ENCODE peak calls at places on chromosomes 6 and 20, in eight cellular contexts. One of them, this sample, is unnamed.

GRCh38 chr6:63740709-63741108 is 105.1 kb downstream of the PHF3 start:
- DNase-seq in nephron progenitor cell: no peak
- DNase-seq in Calu3: peak; percentile 10
- DNase-seq in fibroblast of the aortic adventitia: peak; percentile 83
- DNase-seq in endothelial cell: no peak
- DNase-seq in spleen: no peak
- DNase-seq in B cell: no peak
- DNase-seq in PC-3: peak; percentile 85
- DNase-seq in this sample: no peak

GRCh38 chr6:21141616-21142303 is 451.8 kb upstream of the SOX4 start:
- DNase-seq in fibroblast of the aortic adventitia: no peak
- DNase-seq in B cell: no peak
- DNase-seq in PC-3: no peak
- DNase-seq in endothelial cell: no peak
- DNase-seq in spleen: no peak
- DNase-seq in nephron progenitor cell: no peak
- DNase-seq in Calu3: no peak
- DNase-seq in this sample: no peak

GRCh38 chr20:32232487-32232886 is 24.8 kb downstream of the POFUT1 start:
- DNase-seq in endothelial cell: no peak
- DNase-seq in nephron progenitor cell: no peak
- DNase-seq in PC-3: no peak
- DNase-seq in B cell: no peak
- DNase-seq in spleen: no peak
- DNase-seq in Calu3: no peak
- DNase-seq in fibroblast of the aortic adventitia: no peak
- DNase-seq in this sample: no peak

GRCh38 chr6:73203098-73203497 is 22.2 kb downstream of the KHDC1L start:
- DNase-seq in endothelial cell: no peak
- DNase-seq in Calu3: no peak
- DNase-seq in nephron progenitor cell: no peak
- DNase-seq in fibroblast of the aortic adventitia: no peak
- DNase-seq in B cell: no peak
- DNase-seq in PC-3: peak; percentile 3
- DNase-seq in spleen: no peak
- DNase-seq in this sample: no peak

GRCh38 chr6:157994126-157994795 is 12.6 kb downstream of the SYNJ2 start:
- DNase-seq in nephron progenitor cell: no peak
- DNase-seq in Calu3: no peak
- DNase-seq in endothelial cell: no peak
- DNase-seq in spleen: peak; percentile 25
- DNase-seq in fibroblast of the aortic adventitia: no peak
- DNase-seq in B cell: no peak
- DNase-seq in PC-3: no peak
- DNase-seq in this sample: no peak

GRCh38 chr20:63081351-63081750 is 74.6 kb upstream of the BHLHE23 start:
- DNase-seq in endothelial cell: no peak
- DNase-seq in fibroblast of the aortic adventitia: no peak
- DNase-seq in PC-3: no peak
- DNase-seq in Calu3: no peak
- DNase-seq in nephron progenitor cell: no peak
- DNase-seq in spleen: peak; percentile 40
- DNase-seq in B cell: peak; percentile 28
- DNase-seq in this sample: no peak

GRCh38 chr6:44100088-44100550 is 27.1 kb downstream of the MRPL14 start:
- DNase-seq in spleen: no peak
- DNase-seq in nephron progenitor cell: no peak
- DNase-seq in Calu3: peak; percentile 61
- DNase-seq in B cell: no peak
- DNase-seq in endothelial cell: peak; percentile 58
- DNase-seq in fibroblast of the aortic adventitia: no peak
- DNase-seq in PC-3: peak; percentile 67
- DNase-seq in this sample: no peak

GRCh38 chr6:12602342-12602741 is 114.2 kb upstream of the PHACTR1 start:
- DNase-seq in PC-3: peak; percentile 17
- DNase-seq in nephron progenitor cell: no peak
- DNase-seq in Calu3: no peak
- DNase-seq in B cell: no peak
- DNase-seq in endothelial cell: no peak
- DNase-seq in fibroblast of the aortic adventitia: peak; percentile 65
- DNase-seq in spleen: no peak
- DNase-seq in this sample: no peak

GRCh38 chr6:158437571-158437970 is 122.3 kb upstream of the TMEM181 start:
- DNase-seq in PC-3: no peak
- DNase-seq in spleen: no peak
- DNase-seq in endothelial cell: no peak
- DNase-seq in nephron progenitor cell: no peak
- DNase-seq in Calu3: no peak
- DNase-seq in B cell: no peak
- DNase-seq in fibroblast of the aortic adventitia: peak; percentile 22
- DNase-seq in this sample: no peak

GRCh38 chr6:108361312-108361932 is 66.6 kb downstream of the AFG1L start:
- DNase-seq in fibroblast of the aortic adventitia: no peak
- DNase-seq in endothelial cell: no peak
- DNase-seq in B cell: no peak
- DNase-seq in PC-3: no peak
- DNase-seq in spleen: no peak
- DNase-seq in nephron progenitor cell: no peak
- DNase-seq in Calu3: no peak
- DNase-seq in this sample: no peak

GRCh38 chr6:35148167-35148741 is 7.1 kb upstream of the TCP11 start:
- DNase-seq in fibroblast of the aortic adventitia: peak; percentile 57
- DNase-seq in spleen: no peak
- DNase-seq in B cell: no peak
- DNase-seq in endothelial cell: peak; percentile 16
- DNase-seq in Calu3: no peak
- DNase-seq in PC-3: peak; percentile 84
- DNase-seq in nephron progenitor cell: peak; percentile 34
- DNase-seq in this sample: peak; percentile 16

GRCh38 chr6:116113386-116113785 is 12.5 kb downstream of the COL10A1 start:
- DNase-seq in PC-3: no peak
- DNase-seq in fibroblast of the aortic adventitia: no peak
- DNase-seq in Calu3: no peak
- DNase-seq in spleen: no peak
- DNase-seq in endothelial cell: no peak
- DNase-seq in nephron progenitor cell: no peak
- DNase-seq in B cell: no peak
- DNase-seq in this sample: no peak

GRCh38 chr6:116108836-116109235 is 8.2 kb downstream of the NT5DC1 start:
- DNase-seq in fibroblast of the aortic adventitia: no peak
- DNase-seq in endothelial cell: no peak
- DNase-seq in PC-3: no peak
- DNase-seq in Calu3: no peak
- DNase-seq in B cell: no peak
- DNase-seq in spleen: no peak
- DNase-seq in nephron progenitor cell: no peak
- DNase-seq in this sample: no peak

GRCh38 chr6:116106146-116106545 is 5.5 kb downstream of the NT5DC1 start:
- DNase-seq in B cell: no peak
- DNase-seq in spleen: no peak
- DNase-seq in Calu3: no peak
- DNase-seq in endothelial cell: no peak
- DNase-seq in nephron progenitor cell: no peak
- DNase-seq in PC-3: no peak
- DNase-seq in fibroblast of the aortic adventitia: peak; percentile 86
- DNase-seq in this sample: no peak

GRCh38 chr6:116115781-116116180 is 10.2 kb downstream of the COL10A1 start:
- DNase-seq in PC-3: peak; percentile 6
- DNase-seq in spleen: no peak
- DNase-seq in nephron progenitor cell: no peak
- DNase-seq in Calu3: no peak
- DNase-seq in B cell: no peak
- DNase-seq in fibroblast of the aortic adventitia: peak; percentile 31
- DNase-seq in endothelial cell: no peak
- DNase-seq in this sample: no peak

DNA sequence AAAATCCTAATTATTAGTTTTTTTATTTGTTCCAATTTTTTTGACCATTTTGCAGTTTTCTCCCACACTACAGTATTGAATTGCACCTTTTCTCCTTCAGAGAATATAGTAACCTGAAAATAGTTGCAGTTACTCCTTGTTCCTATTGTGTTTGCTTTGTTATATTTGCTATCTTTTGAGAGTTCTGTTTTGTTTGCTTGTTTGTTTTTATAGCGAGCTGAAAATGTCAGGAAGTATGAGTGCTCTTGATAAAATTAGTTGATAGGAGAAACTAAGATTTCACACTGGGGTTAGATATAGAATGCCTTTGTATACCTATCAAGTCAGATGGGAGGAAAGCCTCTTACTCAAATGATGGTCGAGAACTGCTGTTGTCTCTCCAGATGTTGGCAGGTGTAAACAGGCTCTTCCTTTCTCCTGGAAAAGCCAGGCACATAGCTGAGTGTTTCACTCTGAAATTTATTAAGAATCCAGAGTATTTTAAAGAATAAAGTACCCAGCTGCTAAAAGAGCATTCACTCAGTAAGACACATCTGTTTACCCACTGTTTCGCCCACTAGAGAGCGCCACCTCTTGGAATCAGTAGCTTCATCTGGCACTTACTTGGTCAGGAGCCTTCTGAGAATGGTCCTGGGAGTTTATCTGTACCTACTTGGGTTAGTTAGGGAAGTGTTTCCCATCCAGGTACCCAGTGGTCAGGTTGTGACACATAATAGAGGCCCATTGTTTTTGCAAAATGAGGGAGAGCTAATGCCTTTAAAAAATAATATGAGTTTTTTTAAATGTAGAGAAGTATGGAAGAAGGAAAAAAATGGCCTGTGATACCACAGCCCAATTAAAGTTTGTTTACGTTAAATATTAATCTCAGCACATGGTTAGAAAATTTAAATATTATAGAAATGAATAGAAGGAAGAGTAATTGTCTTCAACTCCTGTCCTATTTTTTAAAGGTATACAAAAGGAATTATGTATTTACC is 11.2 kb downstream of the NT5DC1 start:
- DNase-seq in PC-3: peak; percentile 64
- DNase-seq in endothelial cell: peak; percentile 56
- DNase-seq in nephron progenitor cell: peak; percentile 34
- DNase-seq in Calu3: peak; percentile 46
- DNase-seq in B cell: no peak
- DNase-seq in fibroblast of the aortic adventitia: peak; percentile 38
- DNase-seq in spleen: no peak
- DNase-seq in this sample: no peak
- TF ChIP-seq CTCF in PC-3: peak; percentile 79
- TF ChIP-seq CTCF in endothelial cell: peak; percentile 63
- TF ChIP-seq CTCF in nephron progenitor cell: peak; percentile 57
- TF ChIP-seq CTCF in Calu3: peak; percentile 65
- TF ChIP-seq CTCF in B cell: peak; percentile 39
- TF ChIP-seq CTCF in fibroblast of the aortic adventitia: peak; percentile 55
- TF ChIP-seq CTCF in spleen: no peak
- TF ChIP-seq CTCF in this sample: peak; percentile 77

GRCh38 chr6:99151634-99152344 is 197.7 kb downstream of the FAXC start:
- DNase-seq in B cell: no peak
- DNase-seq in nephron progenitor cell: peak; percentile 73
- DNase-seq in spleen: no peak
- DNase-seq in endothelial cell: peak; percentile 78
- DNase-seq in fibroblast of the aortic adventitia: peak; percentile 2
- DNase-seq in PC-3: peak; percentile 60
- DNase-seq in Calu3: peak; percentile 74
- DNase-seq in this sample: peak; percentile 20
- TF ChIP-seq CTCF in B cell: peak; percentile 61
- TF ChIP-seq CTCF in nephron progenitor cell: peak; percentile 61
- TF ChIP-seq CTCF in spleen: no peak
- TF ChIP-seq CTCF in endothelial cell: peak; percentile 77
- TF ChIP-seq CTCF in fibroblast of the aortic adventitia: peak; percentile 33
- TF ChIP-seq CTCF in PC-3: peak; percentile 70
- TF ChIP-seq CTCF in Calu3: peak; percentile 48
- TF ChIP-seq CTCF in this sample: peak; percentile 78

DNA sequence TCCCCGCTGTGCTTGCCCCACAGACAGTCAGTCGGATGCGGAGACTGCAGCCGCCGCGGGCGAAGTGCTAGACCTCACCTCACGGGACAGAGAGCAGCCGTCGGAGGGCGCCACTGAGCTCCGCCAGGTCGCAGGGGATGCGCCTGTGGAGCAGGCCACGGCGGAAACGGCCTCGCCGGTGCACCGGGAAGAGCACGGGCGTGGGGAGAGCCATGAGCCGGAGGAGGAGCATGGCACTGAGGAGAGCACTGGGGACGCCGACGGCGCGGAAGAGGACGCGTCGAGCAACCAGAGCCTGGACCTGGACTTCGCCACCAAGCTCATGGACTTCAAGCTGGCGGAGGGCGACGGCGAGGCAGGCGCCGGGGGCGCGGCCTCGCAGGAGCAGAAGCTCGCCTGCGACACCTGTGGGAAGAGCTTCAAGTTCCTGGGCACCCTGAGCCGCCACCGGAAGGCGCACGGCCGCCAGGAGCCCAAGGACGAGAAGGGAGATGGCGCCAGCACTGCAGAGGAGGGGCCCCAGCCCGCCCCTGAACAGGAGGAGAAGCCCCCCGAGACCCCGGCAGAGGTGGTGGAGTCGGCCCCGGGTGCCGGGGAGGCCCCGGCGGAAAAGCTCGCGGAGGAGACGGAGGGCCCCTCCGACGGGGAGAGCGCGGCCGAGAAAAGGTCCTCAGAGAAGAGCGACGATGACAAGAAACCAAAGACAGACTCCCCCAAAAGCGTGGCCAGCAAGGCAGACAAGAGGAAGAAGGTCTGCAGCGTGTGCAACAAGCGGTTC is 66.4 kb downstream of the SSR1 start:
- DNase-seq in PC-3: no peak
- DNase-seq in B cell: no peak
- DNase-seq in Calu3: no peak
- DNase-seq in fibroblast of the aortic adventitia: no peak
- DNase-seq in endothelial cell: no peak
- DNase-seq in nephron progenitor cell: no peak
- DNase-seq in spleen: peak; percentile 76
- DNase-seq in this sample: no peak
- TF ChIP-seq CTCF in PC-3: no peak
- TF ChIP-seq CTCF in B cell: no peak
- TF ChIP-seq CTCF in Calu3: no peak
- TF ChIP-seq CTCF in fibroblast of the aortic adventitia: peak; percentile 2
- TF ChIP-seq CTCF in endothelial cell: no peak
- TF ChIP-seq CTCF in nephron progenitor cell: no peak
- TF ChIP-seq CTCF in spleen: no peak
- TF ChIP-seq CTCF in this sample: no peak

GRCh38 chr6:27297484-27297856 is 14.6 kb downstream of the POM121L2 start:
- DNase-seq in B cell: no peak
- DNase-seq in nephron progenitor cell: no peak
- DNase-seq in Calu3: no peak
- DNase-seq in endothelial cell: no peak
- DNase-seq in PC-3: no peak
- DNase-seq in spleen: no peak
- DNase-seq in fibroblast of the aortic adventitia: no peak
- DNase-seq in this sample: no peak

GRCh38 chr6:27293436-27294152 is 18.5 kb downstream of the POM121L2 start:
- DNase-seq in Calu3: peak; percentile 40
- DNase-seq in B cell: no peak
- DNase-seq in endothelial cell: peak; percentile 61
- DNase-seq in nephron progenitor cell: peak; percentile 74
- DNase-seq in PC-3: peak; percentile 81
- DNase-seq in spleen: no peak
- DNase-seq in fibroblast of the aortic adventitia: peak; percentile 48
- DNase-seq in this sample: no peak

GRCh38 chr6:27294409-27294808 is 17.7 kb downstream of the POM121L2 start:
- DNase-seq in nephron progenitor cell: no peak
- DNase-seq in B cell: no peak
- DNase-seq in PC-3: peak; percentile 13
- DNase-seq in Calu3: no peak
- DNase-seq in fibroblast of the aortic adventitia: no peak
- DNase-seq in endothelial cell: peak; percentile 20
- DNase-seq in spleen: no peak
- DNase-seq in this sample: no peak

GRCh38 chr6:27296106-27296783 is 15.8 kb downstream of the POM121L2 start:
- DNase-seq in Calu3: peak; percentile 63
- DNase-seq in PC-3: peak; percentile 55
- DNase-seq in endothelial cell: peak; percentile 69
- DNase-seq in spleen: no peak
- DNase-seq in B cell: no peak
- DNase-seq in fibroblast of the aortic adventitia: peak; percentile 35
- DNase-seq in nephron progenitor cell: peak; percentile 68
- DNase-seq in this sample: no peak

GRCh38 chr6:27295301-27296079 is 16.6 kb downstream of the POM121L2 start:
- DNase-seq in fibroblast of the aortic adventitia: peak; percentile 73
- DNase-seq in B cell: no peak
- DNase-seq in endothelial cell: peak; percentile 52
- DNase-seq in PC-3: peak; percentile 88
- DNase-seq in spleen: no peak
- DNase-seq in Calu3: peak; percentile 69
- DNase-seq in nephron progenitor cell: peak; percentile 33
- DNase-seq in this sample: no peak
- TF ChIP-seq CTCF in fibroblast of the aortic adventitia: no peak
- TF ChIP-seq CTCF in B cell: no peak
- TF ChIP-seq CTCF in endothelial cell: no peak
- TF ChIP-seq CTCF in PC-3: no peak
- TF ChIP-seq CTCF in spleen: no peak
- TF ChIP-seq CTCF in Calu3: no peak
- TF ChIP-seq CTCF in nephron progenitor cell: no peak
- TF ChIP-seq CTCF in this sample: no peak